ENCODE peak calls at places on chromosomes 12 and 14, in eight cellular contexts. One of them, this sample, is unnamed.

GRCh38 chr12:106736051-106736957 is 38.2 kb upstream of the RIC8B start:
- DNase-seq in AG09319: no peak
- DNase-seq in fibroblast of pulmonary artery: no peak
- DNase-seq in left lung: no peak
- DNase-seq in CD4-positive, alpha-beta T cell: no peak
- DNase-seq in progenitor cell of endocrine pancreas: no peak
- DNase-seq in MM.1S: peak; percentile 16
- DNase-seq in osteocyte: no peak
- DNase-seq in this sample: no peak

GRCh38 chr14:32656609-32657008 is 282.1 kb upstream of the NPAS3 start:
- DNase-seq in MM.1S: no peak
- DNase-seq in left lung: no peak
- DNase-seq in osteocyte: no peak
- DNase-seq in AG09319: no peak
- DNase-seq in CD4-positive, alpha-beta T cell: no peak
- DNase-seq in progenitor cell of endocrine pancreas: no peak
- DNase-seq in fibroblast of pulmonary artery: no peak
- DNase-seq in this sample: no peak

GRCh38 chr12:100942984-100943749 is 148.6 kb downstream of the ANO4 start:
- DNase-seq in osteocyte: no peak
- DNase-seq in left lung: no peak
- DNase-seq in AG09319: no peak
- DNase-seq in MM.1S: no peak
- DNase-seq in fibroblast of pulmonary artery: no peak
- DNase-seq in progenitor cell of endocrine pancreas: no peak
- DNase-seq in CD4-positive, alpha-beta T cell: no peak
- DNase-seq in this sample: no peak

GRCh38 chr12:77591959-77592358 is 238.7 kb upstream of the NAV3 start:
- DNase-seq in CD4-positive, alpha-beta T cell: no peak
- DNase-seq in AG09319: no peak
- DNase-seq in fibroblast of pulmonary artery: no peak
- DNase-seq in MM.1S: no peak
- DNase-seq in osteocyte: no peak
- DNase-seq in progenitor cell of endocrine pancreas: no peak
- DNase-seq in left lung: no peak
- DNase-seq in this sample: no peak

GRCh38 chr12:85866929-85867776 is 6.9 kb upstream of the NTS start:
- DNase-seq in CD4-positive, alpha-beta T cell: no peak
- DNase-seq in fibroblast of pulmonary artery: peak; percentile 85
- DNase-seq in osteocyte: no peak
- DNase-seq in progenitor cell of endocrine pancreas: no peak
- DNase-seq in left lung: no peak
- DNase-seq in AG09319: peak; percentile 38
- DNase-seq in MM.1S: peak; percentile 54
- DNase-seq in this sample: peak; percentile 11

GRCh38 chr12:57741413-57741789 is 2.9 kb upstream of the AGAP2 start:
- DNase-seq in MM.1S: no peak
- DNase-seq in fibroblast of pulmonary artery: no peak
- DNase-seq in progenitor cell of endocrine pancreas: no peak
- DNase-seq in left lung: no peak
- DNase-seq in AG09319: no peak
- DNase-seq in osteocyte: no peak
- DNase-seq in CD4-positive, alpha-beta T cell: no peak
- DNase-seq in this sample: no peak

GRCh38 chr12:132881853-132882252 is 5.6 kb downstream of the CHFR start:
- DNase-seq in MM.1S: no peak
- DNase-seq in osteocyte: no peak
- DNase-seq in left lung: no peak
- DNase-seq in AG09319: no peak
- DNase-seq in CD4-positive, alpha-beta T cell: no peak
- DNase-seq in fibroblast of pulmonary artery: peak; percentile 4
- DNase-seq in progenitor cell of endocrine pancreas: no peak
- DNase-seq in this sample: no peak

GRCh38 chr14:29805415-29806123 is 122.1 kb downstream of the PRKD1 start:
- DNase-seq in MM.1S: no peak
- DNase-seq in left lung: peak; percentile 62
- DNase-seq in fibroblast of pulmonary artery: peak; percentile 98
- DNase-seq in osteocyte: no peak
- DNase-seq in AG09319: peak; percentile 86
- DNase-seq in progenitor cell of endocrine pancreas: no peak
- DNase-seq in CD4-positive, alpha-beta T cell: no peak
- DNase-seq in this sample: peak; percentile 48

GRCh38 chr12:90854136-90854689 is 100.8 kb downstream of the CCER1 start:
- DNase-seq in MM.1S: peak; percentile 61
- DNase-seq in fibroblast of pulmonary artery: peak; percentile 78
- DNase-seq in left lung: no peak
- DNase-seq in progenitor cell of endocrine pancreas: no peak
- DNase-seq in CD4-positive, alpha-beta T cell: no peak
- DNase-seq in osteocyte: no peak
- DNase-seq in AG09319: peak; percentile 7
- DNase-seq in this sample: peak; percentile 30

GRCh38 chr14:67554341-67554740 is 21.3 kb downstream of the PLEKHH1 start:
- DNase-seq in left lung: no peak
- DNase-seq in fibroblast of pulmonary artery: no peak
- DNase-seq in MM.1S: no peak
- DNase-seq in progenitor cell of endocrine pancreas: no peak
- DNase-seq in CD4-positive, alpha-beta T cell: no peak
- DNase-seq in AG09319: no peak
- DNase-seq in osteocyte: no peak
- DNase-seq in this sample: no peak

GRCh38 chr12:62259993-62260732 is at the start of gene USP15:
- DNase-seq in AG09319: peak; percentile 96
- DNase-seq in progenitor cell of endocrine pancreas: peak; percentile 97
- DNase-seq in MM.1S: peak; percentile 97
- DNase-seq in left lung: peak; percentile 96
- DNase-seq in fibroblast of pulmonary artery: peak; percentile 98
- DNase-seq in osteocyte: peak; percentile 99
- DNase-seq in CD4-positive, alpha-beta T cell: peak; percentile 94
- DNase-seq in this sample: peak; percentile 82
- TF ChIP-seq CTCF in AG09319: peak; percentile 70
- TF ChIP-seq CTCF in progenitor cell of endocrine pancreas: peak; percentile 89
- TF ChIP-seq CTCF in MM.1S: peak; percentile 69
- TF ChIP-seq CTCF in left lung: peak; percentile 53
- TF ChIP-seq CTCF in fibroblast of pulmonary artery: peak; percentile 68
- TF ChIP-seq CTCF in osteocyte: peak; percentile 84
- TF ChIP-seq CTCF in CD4-positive, alpha-beta T cell: peak; percentile 62
- TF ChIP-seq CTCF in this sample: peak; percentile 73

DNA sequence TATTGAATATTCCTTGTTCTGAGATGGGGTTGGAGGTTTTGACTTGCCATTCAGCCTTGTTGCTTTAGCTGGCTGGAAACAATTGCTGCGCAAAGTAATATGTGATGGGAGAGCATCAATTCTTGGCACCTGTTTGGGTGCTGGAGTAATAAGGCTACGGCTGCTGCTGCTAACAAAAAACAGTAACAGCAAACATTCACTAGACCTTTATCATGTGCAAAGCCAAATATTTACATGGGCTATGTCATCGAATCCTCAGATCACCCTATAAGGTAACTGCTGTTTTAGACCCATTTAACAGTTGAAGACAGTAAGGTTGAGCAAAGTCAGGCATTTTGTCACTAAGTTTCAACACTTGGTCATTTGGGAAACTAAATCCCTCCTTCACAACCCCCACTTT is 241.1 kb upstream of the TBX3 start:
- DNase-seq in left lung: no peak
- DNase-seq in progenitor cell of endocrine pancreas: no peak
- DNase-seq in AG09319: no peak
- DNase-seq in MM.1S: no peak
- DNase-seq in osteocyte: no peak
- DNase-seq in CD4-positive, alpha-beta T cell: no peak
- DNase-seq in fibroblast of pulmonary artery: no peak
- DNase-seq in this sample: no peak
- TF ChIP-seq CTCF in left lung: no peak
- TF ChIP-seq CTCF in progenitor cell of endocrine pancreas: no peak
- TF ChIP-seq CTCF in AG09319: no peak
- TF ChIP-seq CTCF in MM.1S: no peak
- TF ChIP-seq CTCF in osteocyte: no peak
- TF ChIP-seq CTCF in CD4-positive, alpha-beta T cell: no peak
- TF ChIP-seq CTCF in fibroblast of pulmonary artery: no peak
- TF ChIP-seq CTCF in this sample: no peak

GRCh38 chr14:98494582-98494981 is 777.4 kb downstream of the BCL11B start:
- DNase-seq in left lung: no peak
- DNase-seq in AG09319: no peak
- DNase-seq in fibroblast of pulmonary artery: no peak
- DNase-seq in MM.1S: no peak
- DNase-seq in CD4-positive, alpha-beta T cell: no peak
- DNase-seq in progenitor cell of endocrine pancreas: no peak
- DNase-seq in osteocyte: no peak
- DNase-seq in this sample: no peak
- TF ChIP-seq CTCF in left lung: no peak
- TF ChIP-seq CTCF in AG09319: no peak
- TF ChIP-seq CTCF in fibroblast of pulmonary artery: no peak
- TF ChIP-seq CTCF in MM.1S: no peak
- TF ChIP-seq CTCF in CD4-positive, alpha-beta T cell: no peak
- TF ChIP-seq CTCF in progenitor cell of endocrine pancreas: no peak
- TF ChIP-seq CTCF in osteocyte: no peak
- TF ChIP-seq CTCF in this sample: no peak

GRCh38 chr14:61694830-61695694 is at the start of gene HIF1A:
- DNase-seq in CD4-positive, alpha-beta T cell: peak; percentile 90
- DNase-seq in AG09319: peak; percentile 99
- DNase-seq in progenitor cell of endocrine pancreas: peak; percentile 85
- DNase-seq in MM.1S: peak; percentile 94
- DNase-seq in osteocyte: peak; percentile 98
- DNase-seq in fibroblast of pulmonary artery: peak; percentile 100
- DNase-seq in left lung: peak; percentile 99
- DNase-seq in this sample: peak; percentile 91
- TF ChIP-seq CTCF in CD4-positive, alpha-beta T cell: no peak
- TF ChIP-seq CTCF in AG09319: peak; percentile 36
- TF ChIP-seq CTCF in progenitor cell of endocrine pancreas: no peak
- TF ChIP-seq CTCF in MM.1S: no peak
- TF ChIP-seq CTCF in osteocyte: peak; percentile 41
- TF ChIP-seq CTCF in fibroblast of pulmonary artery: peak; percentile 40
- TF ChIP-seq CTCF in left lung: no peak
- TF ChIP-seq CTCF in this sample: no peak

GRCh38 chr14:105947599-105947998 is 421.2 kb downstream of the TMEM121 start:
- DNase-seq in osteocyte: no peak
- DNase-seq in AG09319: no peak
- DNase-seq in progenitor cell of endocrine pancreas: no peak
- DNase-seq in left lung: no peak
- DNase-seq in fibroblast of pulmonary artery: no peak
- DNase-seq in MM.1S: no peak
- DNase-seq in CD4-positive, alpha-beta T cell: no peak
- DNase-seq in this sample: no peak

GRCh38 chr14:105943973-105944602 is 417.7 kb downstream of the TMEM121 start:
- DNase-seq in progenitor cell of endocrine pancreas: no peak
- DNase-seq in MM.1S: no peak
- DNase-seq in osteocyte: no peak
- DNase-seq in AG09319: no peak
- DNase-seq in CD4-positive, alpha-beta T cell: no peak
- DNase-seq in left lung: no peak
- DNase-seq in fibroblast of pulmonary artery: no peak
- DNase-seq in this sample: no peak

GRCh38 chr14:105945891-105946290 is 419.5 kb downstream of the TMEM121 start:
- DNase-seq in progenitor cell of endocrine pancreas: no peak
- DNase-seq in AG09319: no peak
- DNase-seq in fibroblast of pulmonary artery: no peak
- DNase-seq in MM.1S: no peak
- DNase-seq in osteocyte: no peak
- DNase-seq in left lung: no peak
- DNase-seq in CD4-positive, alpha-beta T cell: no peak
- DNase-seq in this sample: no peak

GRCh38 chr14:105941226-105942166 is 415.1 kb downstream of the TMEM121 start:
- DNase-seq in osteocyte: peak; percentile 77
- DNase-seq in AG09319: no peak
- DNase-seq in progenitor cell of endocrine pancreas: no peak
- DNase-seq in left lung: no peak
- DNase-seq in CD4-positive, alpha-beta T cell: no peak
- DNase-seq in MM.1S: no peak
- DNase-seq in fibroblast of pulmonary artery: no peak
- DNase-seq in this sample: no peak

DNA sequence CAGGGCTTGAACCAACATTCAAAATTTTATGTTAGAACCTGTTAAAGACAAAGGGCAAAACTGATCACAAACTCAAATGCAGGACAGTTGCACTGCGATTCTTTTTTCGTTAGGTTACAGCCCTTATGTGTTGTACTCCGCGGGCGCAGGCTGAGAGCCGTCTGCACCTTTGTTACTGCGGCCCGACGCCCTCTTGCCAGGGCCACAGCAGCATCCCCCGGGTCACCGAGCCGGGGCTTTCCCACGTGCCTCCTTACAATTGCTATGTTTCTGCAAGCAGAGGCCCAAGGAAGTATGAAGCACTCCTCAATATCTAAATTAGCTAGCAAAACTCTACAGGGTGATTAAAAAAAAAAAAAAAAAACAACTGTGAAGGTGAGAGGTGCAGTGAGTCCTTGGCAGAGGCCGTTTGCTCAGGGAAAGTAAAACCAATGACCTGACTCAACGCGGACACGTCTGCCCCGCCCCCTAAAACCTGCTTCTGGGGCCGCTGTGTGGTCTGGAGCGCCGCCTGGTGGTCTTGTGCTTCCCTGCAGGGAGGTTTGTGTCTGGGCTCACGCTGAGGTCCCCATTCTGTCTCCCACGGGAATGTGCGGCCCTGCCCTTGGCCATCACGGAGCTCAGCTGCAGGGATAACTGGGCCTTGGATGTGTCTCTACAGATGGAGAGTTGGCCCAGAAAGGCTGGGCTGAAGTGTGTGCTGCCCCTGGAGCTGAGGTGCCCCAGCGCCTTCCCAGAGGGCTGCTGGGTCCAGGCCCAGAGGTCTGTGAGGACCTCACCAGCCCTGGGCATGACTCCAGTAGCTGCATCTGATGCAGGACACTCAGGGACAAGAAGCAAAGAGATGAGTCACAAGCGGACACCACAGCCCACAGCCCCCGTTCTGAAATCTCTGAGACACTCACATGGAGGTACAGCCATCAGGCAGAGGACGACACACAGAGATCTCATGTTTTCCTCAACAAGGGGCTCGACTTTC is 418.5 kb downstream of the TMEM121 start:
- DNase-seq in fibroblast of pulmonary artery: no peak
- DNase-seq in CD4-positive, alpha-beta T cell: peak; percentile 65
- DNase-seq in left lung: peak; percentile 61
- DNase-seq in MM.1S: no peak
- DNase-seq in progenitor cell of endocrine pancreas: no peak
- DNase-seq in osteocyte: no peak
- DNase-seq in AG09319: no peak
- DNase-seq in this sample: no peak
- TF ChIP-seq CTCF in fibroblast of pulmonary artery: no peak
- TF ChIP-seq CTCF in CD4-positive, alpha-beta T cell: peak; percentile 86
- TF ChIP-seq CTCF in left lung: peak; percentile 57
- TF ChIP-seq CTCF in MM.1S: no peak
- TF ChIP-seq CTCF in progenitor cell of endocrine pancreas: no peak
- TF ChIP-seq CTCF in osteocyte: no peak
- TF ChIP-seq CTCF in AG09319: no peak
- TF ChIP-seq CTCF in this sample: peak; percentile 37